ENCODE peak calls at places on chromosomes 4 and X, in ten cellular contexts. Y, I, J, Z, X, L, N, C, Q and P are unnamed samples.

GRCh38 chrX:119181491-119181890 is 53.9 kb upstream of the KIAA1210 start:
- DNase-seq in Y (peak), I (no peak), J (no peak), Z (no peak), X (peak), L (no peak), N (peak), C (no peak), Q (no peak), P (peak)

GRCh38 chrX:106177106-106177981 is 9.2 kb downstream of the PWWP3B start:
- DNase-seq in Y (peak), I (no peak), J (no peak), Z (peak), X (peak), L (no peak), N (peak), C (no peak), Q (peak), P (peak)

GRCh38 chr4:111464251-111465045 is 680.8 kb upstream of the FAM241A start:
- DNase-seq in Y (no peak), I (no peak), J (no peak), Z (no peak), X (no peak), L (no peak), N (no peak), C (no peak), Q (no peak), P (no peak)

GRCh38 chr4:17347445-17347844 is 164.4 kb downstream of the QDPR start:
- DNase-seq in Y (peak), I (peak), J (no peak), Z (peak), X (peak), L (peak), N (peak), C (no peak), Q (no peak), P (peak)

GRCh38 chrX:54246866-54247265 is 63.8 kb upstream of the FAM120C start:
- DNase-seq in Y (no peak), I (no peak), J (no peak), Z (no peak), X (no peak), L (no peak), N (no peak), C (no peak), Q (no peak), P (no peak)

GRCh38 chr4:173448103-173448502 is 49.2 kb upstream of the SCRG1 start:
- DNase-seq in Y (peak), I (no peak), J (no peak), Z (no peak), X (peak), L (no peak), N (no peak), C (no peak), Q (no peak), P (no peak)

GRCh38 chr4:5719329-5720055 is 8.5 kb downstream of the EVC start:
- DNase-seq in Y (no peak), I (no peak), J (no peak), Z (no peak), X (no peak), L (no peak), N (no peak), C (no peak), Q (no peak), P (no peak)

GRCh38 chrX:111352424-111352823 is 59.6 kb downstream of the DCX start:
- DNase-seq in Y (peak), I (no peak), J (peak), Z (no peak), X (peak), L (no peak), N (no peak), C (no peak), Q (no peak), P (no peak)

GRCh38 chrX:80876877-80877276 is 67.2 kb upstream of the BRWD3 start:
- DNase-seq in Y (no peak), I (no peak), J (no peak), Z (no peak), X (peak), L (peak), N (no peak), C (no peak), Q (no peak), P (no peak)

GRCh38 chr4:74517996-74518395 is 73.1 kb downstream of the AREG start:
- DNase-seq in Y (no peak), I (no peak), J (no peak), Z (no peak), X (no peak), L (no peak), N (no peak), C (no peak), Q (no peak), P (no peak)

GRCh38 chr4:140151700-140152014 is 2.3 kb downstream of the MAML3 start:
- DNase-seq in Y (peak), I (peak), J (peak), Z (peak), X (peak), L (peak), N (peak), C (peak), Q (no peak), P (no peak)

GRCh38 chr4:36461344-36461743 is 179.9 kb downstream of the DTHD1 start:
- DNase-seq in Y (no peak), I (no peak), J (no peak), Z (no peak), X (peak), L (no peak), N (no peak), C (no peak), Q (no peak), P (no peak)

GRCh38 chr4:166165829-166166420 is 292.9 kb downstream of the TLL1 start:
- DNase-seq in Y (peak), I (peak), J (no peak), Z (peak), X (peak), L (peak), N (no peak), C (no peak), Q (no peak), P (no peak)

GRCh38 chrX:22959204-22959920 is 40.4 kb upstream of the DDX53 start:
- DNase-seq in Y (no peak), I (no peak), J (no peak), Z (no peak), X (no peak), L (no peak), N (no peak), C (no peak), Q (no peak), P (no peak)

GRCh38 chr4:1788254-1788973 is 4.7 kb upstream of the FGFR3 start:
- DNase-seq in Y (no peak), I (no peak), J (no peak), Z (no peak), X (no peak), L (no peak), N (no peak), C (no peak), Q (no peak), P (no peak)

GRCh38 chr4:1787411-1788077 is 5.5 kb upstream of the FGFR3 start:
- DNase-seq in Y (no peak), I (no peak), J (no peak), Z (no peak), X (no peak), L (no peak), N (no peak), C (no peak), Q (no peak), P (no peak)

GRCh38 chr4:1790005-1790404 is 3.1 kb upstream of the FGFR3 start:
- DNase-seq in Y (no peak), I (no peak), J (no peak), Z (no peak), X (no peak), L (no peak), N (no peak), C (no peak), Q (no peak), P (no peak)

GRCh38 chr4:1792158-1792831 is 798 bp upstream of the FGFR3 start:
- DNase-seq in Y (no peak), I (no peak), J (no peak), Z (no peak), X (no peak), L (no peak), N (no peak), C (no peak), Q (peak), P (no peak)

GRCh38 chr4:1789552-1789951 is 3.5 kb upstream of the FGFR3 start:
- DNase-seq in Y (no peak), I (no peak), J (no peak), Z (no peak), X (no peak), L (no peak), N (no peak), C (no peak), Q (peak), P (no peak)
- TF ChIP-seq CTCF in Y (no peak), I (no peak), J (no peak), Z (no peak), X (no peak), L (no peak), N (no peak), C (no peak), Q (no peak), P (no peak)

GRCh38 chr4:23333556-23333945 is 556.3 kb downstream of the PPARGC1A start:
- DNase-seq in Y (no peak), I (no peak), J (no peak), Z (no peak), X (peak), L (no peak), N (no peak), C (no peak), Q (no peak), P (no peak)

GRCh38 chr4:23332266-23332665 is 557.6 kb downstream of the PPARGC1A start:
- DNase-seq in Y (no peak), I (no peak), J (no peak), Z (no peak), X (peak), L (no peak), N (no peak), C (no peak), Q (no peak), P (no peak)

GRCh38 chr4:23333946-23334878 is 555.6 kb downstream of the PPARGC1A start:
- DNase-seq in Y (peak), I (no peak), J (no peak), Z (peak), X (peak), L (peak), N (peak), C (no peak), Q (no peak), P (peak)

GRCh38 chr4:23337292-23337691 is 552.6 kb downstream of the PPARGC1A start:
- DNase-seq in Y (no peak), I (no peak), J (no peak), Z (no peak), X (no peak), L (peak), N (no peak), C (no peak), Q (no peak), P (peak)
- TF ChIP-seq CTCF in Y (no peak), I (peak), J (no peak), Z (no peak), X (no peak), L (peak), N (peak), C (no peak), Q (no peak), P (peak)

GRCh38 chr4:182255421-182256190 is 12.4 kb downstream of the TENM3 start:
- DNase-seq in Y (no peak), I (no peak), J (no peak), Z (no peak), X (no peak), L (no peak), N (no peak), C (no peak), Q (no peak), P (peak)
- TF ChIP-seq CTCF in Y (no peak), I (no peak), J (no peak), Z (no peak), X (no peak), L (no peak), N (no peak), C (no peak), Q (no peak), P (peak)

GRCh38 chr4:25559508-25559907 is 96.1 kb upstream of the SLC34A2 start:
- DNase-seq in Y (no peak), I (no peak), J (no peak), Z (no peak), X (no peak), L (no peak), N (no peak), C (no peak), Q (no peak), P (no peak)
- TF ChIP-seq CTCF in Y (no peak), I (no peak), J (no peak), Z (no peak), X (no peak), L (no peak), N (no peak), C (no peak), Q (no peak), P (no peak)

DNA sequence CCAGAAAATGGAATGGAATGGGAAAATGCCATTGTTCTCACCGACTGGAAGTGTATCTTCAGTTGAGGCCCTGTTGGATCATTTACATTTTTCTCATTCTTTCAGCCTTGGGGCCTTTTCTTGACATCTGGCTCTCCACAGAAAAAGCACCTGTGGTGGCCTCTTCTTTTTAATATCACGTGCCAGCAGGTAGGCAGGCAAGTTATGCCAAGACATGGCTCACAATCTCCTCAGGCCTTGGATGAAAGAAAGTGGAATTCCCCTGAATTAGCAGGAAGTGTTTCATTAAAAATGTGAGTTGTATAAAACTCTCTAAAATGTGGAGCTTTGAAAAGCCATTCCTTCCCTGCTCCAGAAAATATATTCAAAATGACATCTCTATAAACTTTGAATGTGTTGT is 122.1 kb downstream of the FRAS1 start:
- DNase-seq in Y (no peak), I (no peak), J (no peak), Z (no peak), X (no peak), L (no peak), N (no peak), C (no peak), Q (no peak), P (no peak)
- TF ChIP-seq CTCF in Y (no peak), I (no peak), J (no peak), Z (no peak), X (no peak), L (no peak), N (no peak), C (no peak), Q (no peak), P (no peak)